ENCODE peak calls at places on chromosomes 4 and X, in eight cellular contexts. S, V, X, W, O, Z, A and G are unnamed samples.

GRCh38 chr4:142824368-142824767 is 21.7 kb downstream of the INPP4B start:
- DNase-seq in S (no peak), V (peak; percentile 21), X (no peak), W (peak; percentile 27), O (no peak), Z (peak; percentile 15), A (no peak), G (no peak)

GRCh38 chrX:109714340-109714958 is 18.6 kb downstream of the ACSL4 start:
- DNase-seq in S (no peak), V (peak; percentile 4), X (no peak), W (no peak), O (no peak), Z (peak; percentile 81), A (no peak), G (no peak)

GRCh38 chr4:110705440-110705782 is 82.5 kb upstream of the PITX2 start:
- DNase-seq in S (no peak), V (no peak), X (no peak), W (no peak), O (no peak), Z (no peak), A (no peak), G (no peak)

GRCh38 chrX:22300130-22300529 is 27.4 kb downstream of the CBLL2 start:
- DNase-seq in S (peak; percentile 32), V (no peak), X (no peak), W (peak; percentile 29), O (peak; percentile 43), Z (peak; percentile 58), A (peak; percentile 42), G (peak; percentile 66)

GRCh38 chrX:38664285-38664684 is 102.9 kb downstream of the TSPAN7 start:
- DNase-seq in S (peak; percentile 29), V (peak; percentile 3), X (no peak), W (peak; percentile 33), O (peak; percentile 50), Z (peak; percentile 7), A (no peak), G (peak; percentile 64)

GRCh38 chr4:143384381-143384994 is 47.8 kb downstream of the GAB1 start:
- DNase-seq in S (no peak), V (no peak), X (no peak), W (no peak), O (no peak), Z (peak; percentile 44), A (no peak), G (no peak)

GRCh38 chr4:152500798-152501434 is 35.0 kb downstream of the FBXW7 start:
- DNase-seq in S (peak; percentile 37), V (peak; percentile 79), X (peak; percentile 49), W (peak; percentile 69), O (peak; percentile 84), Z (peak; percentile 79), A (peak; percentile 49), G (peak; percentile 95)

GRCh38 chr4:6749340-6750171 is 33.0 kb upstream of the KIAA0232 start:
- DNase-seq in S (peak; percentile 10), V (no peak), X (no peak), W (no peak), O (no peak), Z (peak; percentile 52), A (peak; percentile 71), G (no peak)

GRCh38 chr4:74654230-74654681 is 140.1 kb downstream of the BTC start:
- DNase-seq in S (no peak), V (no peak), X (no peak), W (no peak), O (no peak), Z (no peak), A (no peak), G (peak; percentile 29)

GRCh38 chrX:145563159-145563558 is 254.5 kb upstream of the SLITRK2 start:
- DNase-seq in S (no peak), V (no peak), X (no peak), W (no peak), O (no peak), Z (no peak), A (no peak), G (no peak)

GRCh38 chrX:13064599-13065143 is 20.3 kb upstream of the FAM9C start:
- DNase-seq in S (no peak), V (no peak), X (no peak), W (no peak), O (no peak), Z (peak; percentile 30), A (no peak), G (no peak)

GRCh38 chr4:110007217-110007616 is 94.5 kb downstream of the EGF start:
- DNase-seq in S (no peak), V (no peak), X (no peak), W (no peak), O (no peak), Z (no peak), A (no peak), G (no peak)

GRCh38 chr4:3715251-3716033 is 50.7 kb upstream of the ADRA2C start:
- DNase-seq in S (no peak), V (no peak), X (no peak), W (no peak), O (no peak), Z (no peak), A (no peak), G (no peak)

GRCh38 chr4:72186714-72187113 is 154.9 kb downstream of the NPFFR2 start:
- DNase-seq in S (no peak), V (no peak), X (no peak), W (no peak), O (no peak), Z (no peak), A (no peak), G (no peak)

GRCh38 chr4:141403782-141404181 is 183.1 kb downstream of the ZNF330 start:
- DNase-seq in S (no peak), V (no peak), X (no peak), W (no peak), O (no peak), Z (no peak), A (no peak), G (no peak)

GRCh38 chr4:127055349-127055748 is 577.4 kb upstream of the INTU start:
- DNase-seq in S (no peak), V (no peak), X (no peak), W (peak; percentile 19), O (no peak), Z (peak; percentile 38), A (no peak), G (no peak)

GRCh38 chr4:41405464-41405863 is 132.5 kb upstream of the LIMCH1 start:
- DNase-seq in S (no peak), V (no peak), X (no peak), W (no peak), O (no peak), Z (no peak), A (no peak), G (no peak)

GRCh38 chrX:9829308-9830267 is 43.4 kb downstream of the SHROOM2 start:
- DNase-seq in S (no peak), V (no peak), X (no peak), W (no peak), O (no peak), Z (peak; percentile 10), A (no peak), G (no peak)

GRCh38 chrX:50093627-50094026 is 107.2 kb downstream of the AKAP4 start:
- DNase-seq in S (no peak), V (no peak), X (no peak), W (no peak), O (no peak), Z (no peak), A (no peak), G (no peak)

GRCh38 chrX:87299563-87300160 is 217.9 kb upstream of the KLHL4 start:
- DNase-seq in S (peak; percentile 34), V (no peak), X (no peak), W (peak; percentile 2), O (peak; percentile 43), Z (peak; percentile 0), A (no peak), G (peak; percentile 47)

GRCh38 chr4:165016971-165017370 is 14.8 kb upstream of the TRIM60 start:
- DNase-seq in S (no peak), V (no peak), X (no peak), W (no peak), O (no peak), Z (peak; percentile 9), A (no peak), G (peak; percentile 60)

GRCh38 chrX:7019555-7019954 is 128.0 kb upstream of the STS start:
- DNase-seq in S (no peak), V (no peak), X (no peak), W (no peak), O (no peak), Z (peak; percentile 6), A (no peak), G (no peak)

GRCh38 chr4:184444953-184445309 is 29.4 kb downstream of the IRF2 start:
- DNase-seq in S (no peak), V (no peak), X (no peak), W (no peak), O (no peak), Z (no peak), A (peak; percentile 27), G (peak; percentile 71)

GRCh38 chr4:3483471-3483921 is 20.4 kb downstream of the DOK7 start:
- DNase-seq in S (no peak), V (no peak), X (no peak), W (no peak), O (peak; percentile 27), Z (peak; percentile 51), A (no peak), G (no peak)

GRCh38 chrX:72572248-72573157 is at the start of gene HDAC8:
- DNase-seq in S (peak; percentile 86), V (peak; percentile 43), X (peak; percentile 56), W (peak; percentile 78), O (peak; percentile 91), Z (peak; percentile 79), A (peak; percentile 71), G (peak; percentile 88)

GRCh38 chr4:108821056-108821925 is 58.4 kb upstream of the ETNPPL start:
- DNase-seq in S (no peak), V (no peak), X (no peak), W (no peak), O (no peak), Z (peak; percentile 22), A (no peak), G (no peak)

GRCh38 chr4:111806331-111806730 is 338.9 kb upstream of the FAM241A start:
- DNase-seq in S (no peak), V (no peak), X (no peak), W (no peak), O (no peak), Z (no peak), A (no peak), G (peak; percentile 60)

GRCh38 chr4:94758141-94758699 is 465 bp downstream of the BMPR1B start:
- DNase-seq in S (no peak), V (peak; percentile 3), X (no peak), W (no peak), O (no peak), Z (peak; percentile 4), A (peak; percentile 20), G (no peak)

GRCh38 chr4:53804719-53805118 is 213.4 kb upstream of the LNX1 start:
- DNase-seq in S (no peak), V (no peak), X (no peak), W (no peak), O (peak; percentile 46), Z (peak; percentile 51), A (no peak), G (peak; percentile 70)

GRCh38 chrX:108139303-108139702 is 47.7 kb downstream of the ATG4A start:
- DNase-seq in S (peak; percentile 0), V (no peak), X (no peak), W (no peak), O (peak; percentile 51), Z (peak; percentile 1), A (no peak), G (peak; percentile 13)

GRCh38 chr4:173237152-173237551 is 68.5 kb downstream of the GALNT7 start:
- DNase-seq in S (no peak), V (no peak), X (peak; percentile 49), W (no peak), O (no peak), Z (peak; percentile 52), A (no peak), G (no peak)

GRCh38 chr4:53855886-53856260 is 208.5 kb downstream of the CHIC2 start:
- DNase-seq in S (no peak), V (no peak), X (no peak), W (no peak), O (no peak), Z (peak; percentile 69), A (peak; percentile 25), G (no peak)